ENCODE peak calls at places on chromosomes 3 and 15, in four cellular contexts. C, G, V and P are unnamed samples.

GRCh38 chr15:34109775-34110663 is 8.1 kb downstream of the PGBD4 start:
- DNase-seq in C (peak), G (no peak), V (no peak), P (peak)

GRCh38 chr3:24496529-24497482 is 2.2 kb upstream of the THRB start:
- DNase-seq in C (peak), G (peak), V (peak), P (peak)

GRCh38 chr15:78850926-78851600 is 21.6 kb upstream of the MORF4L1 start:
- DNase-seq in C (no peak), G (no peak), V (no peak), P (no peak)

GRCh38 chr3:62918131-62918530 is 42.9 kb upstream of the CADPS start:
- DNase-seq in C (no peak), G (no peak), V (no peak), P (no peak)

GRCh38 chr3:111859974-111860859 is 1.2 kb downstream of the PHLDB2 start:
- DNase-seq in C (peak), G (peak), V (peak), P (peak)

GRCh38 chr3:40524222-40524570 is 564 bp upstream of the ZNF621 start:
- DNase-seq in C (no peak), G (no peak), V (no peak), P (no peak)

GRCh38 chr15:87522997-87523396 is 733.5 kb downstream of the NTRK3 start:
- DNase-seq in C (no peak), G (no peak), V (no peak), P (no peak)

GRCh38 chr3:173730391-173730790 is 332.8 kb downstream of the NLGN1 start:
- DNase-seq in C (no peak), G (no peak), V (no peak), P (no peak)

GRCh38 chr15:64844576-64845140 is 2.9 kb downstream of the PLEKHO2 start:
- DNase-seq in C (no peak), G (no peak), V (no peak), P (no peak)

GRCh38 chr3:51908026-51908425 is 4.9 kb upstream of the IQCF1 start:
- DNase-seq in C (peak), G (no peak), V (no peak), P (no peak)

GRCh38 chr3:61035573-61035972 is 215.7 kb downstream of the FHIT start:
- DNase-seq in C (no peak), G (no peak), V (no peak), P (no peak)

GRCh38 chr3:61031503-61031902 is 219.7 kb downstream of the FHIT start:
- DNase-seq in C (no peak), G (no peak), V (no peak), P (no peak)

GRCh38 chr3:61030469-61031035 is 220.7 kb downstream of the FHIT start:
- DNase-seq in C (no peak), G (no peak), V (no peak), P (no peak)

DNA sequence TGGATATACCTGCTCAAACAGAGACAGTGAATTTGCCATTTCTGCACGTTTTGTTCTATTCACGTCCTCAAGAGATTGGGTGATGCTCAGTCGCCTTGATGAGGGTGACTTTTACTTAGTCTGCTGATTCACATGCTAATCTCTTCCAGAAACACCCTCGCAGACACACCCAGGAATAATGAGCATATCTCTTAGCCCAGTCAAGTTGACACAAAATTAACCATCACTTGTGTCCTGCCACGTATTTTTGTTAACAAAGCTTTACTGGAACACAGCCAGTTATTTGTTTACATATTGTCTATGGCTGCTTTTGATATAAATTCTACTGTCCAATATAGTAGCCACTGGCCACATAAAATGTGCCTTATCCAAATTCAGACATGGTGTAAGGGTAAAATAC is 218.3 kb downstream of the FHIT start:
- DNase-seq in C (no peak), G (no peak), V (no peak), P (no peak)
- H3K4me3 ChIP-seq in C (no peak), G (no peak), V (no peak), P (no peak)

GRCh38 chr3:57007513-57008415 is 52.7 kb upstream of the SPATA12 start:
- DNase-seq in C (peak), G (peak), V (peak), P (peak)
- H3K4me3 ChIP-seq in C (no peak), G (peak), V (peak), P (no peak)

GRCh38 chr3:176939022-176939817 is 258.1 kb downstream of the TBL1XR1 start:
- DNase-seq in C (peak), G (no peak), V (no peak), P (peak)
- H3K4me3 ChIP-seq in C (no peak), G (no peak), V (no peak), P (no peak)

DNA sequence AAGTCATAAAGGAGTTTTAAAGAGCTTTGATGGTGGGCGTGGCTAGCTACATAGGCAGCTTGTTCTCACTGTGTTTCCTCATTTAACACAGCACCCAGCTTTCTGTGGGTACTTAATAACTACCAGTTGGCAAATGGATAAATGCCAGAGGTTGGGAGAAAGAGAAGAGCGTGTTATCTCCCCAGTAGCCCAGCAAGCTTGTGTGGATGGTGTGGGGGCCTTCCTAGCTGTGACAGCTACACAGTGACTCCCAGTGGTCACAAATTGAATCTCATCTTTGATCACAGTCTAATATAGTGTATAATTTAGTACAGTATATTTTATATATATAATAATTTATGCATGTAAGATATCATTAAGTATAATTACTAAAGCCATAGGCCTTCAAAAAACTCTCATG is 984.1 kb downstream of the EPHA3 start:
- DNase-seq in C (peak), G (no peak), V (peak), P (no peak)
- H3K4me3 ChIP-seq in C (no peak), G (no peak), V (no peak), P (no peak)

GRCh38 chr3:188853896-188854295 is 317.9 kb upstream of the TPRG1 start:
- DNase-seq in C (no peak), G (no peak), V (no peak), P (no peak)
- H3K4me3 ChIP-seq in C (no peak), G (no peak), V (no peak), P (no peak)

DNA sequence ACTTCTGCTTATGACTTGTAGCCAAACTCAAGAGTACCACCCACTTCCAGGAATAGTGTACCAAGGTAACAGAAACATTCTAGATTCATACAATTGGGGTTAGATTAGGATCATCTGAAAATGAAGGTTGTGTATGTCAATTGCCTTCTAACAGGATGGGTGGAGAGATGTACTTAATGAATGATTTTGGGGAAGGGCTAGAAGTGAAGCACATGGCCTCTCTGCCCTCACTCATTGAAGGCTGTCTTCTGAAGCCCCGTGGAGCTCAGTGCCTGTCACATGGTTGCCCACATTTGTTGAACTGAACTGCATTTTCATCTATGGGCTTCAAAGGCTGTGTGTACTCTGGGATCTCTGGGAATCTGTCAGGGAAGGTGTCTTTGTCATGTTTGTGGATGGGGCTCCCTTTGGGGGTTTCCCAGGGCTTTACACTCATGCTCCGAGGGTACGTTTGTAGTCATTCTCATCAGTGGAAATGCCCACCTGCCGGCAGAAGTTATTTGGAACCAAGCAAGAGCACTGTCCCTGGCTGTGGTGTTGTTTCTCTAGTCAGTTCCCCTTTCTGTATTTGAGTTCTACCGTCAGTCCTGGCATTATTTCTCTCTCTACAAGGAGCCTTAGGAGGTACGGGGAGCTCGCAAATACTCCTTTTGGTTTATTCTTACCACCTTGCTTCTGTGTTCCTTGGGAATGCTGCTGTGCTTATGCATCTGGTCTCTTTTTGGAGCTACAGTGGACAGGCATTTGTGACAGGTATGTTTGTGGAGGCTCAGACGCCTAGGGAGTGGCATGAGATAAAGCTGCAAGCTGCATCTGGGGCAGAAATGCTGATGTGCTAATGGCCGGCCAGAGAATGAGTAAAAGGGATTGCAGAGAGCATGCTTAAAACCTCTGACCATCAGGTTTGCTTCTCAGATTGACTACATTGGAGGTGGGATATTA is 22.4 kb downstream of the CD86 start:
- DNase-seq in C (no peak), G (no peak), V (no peak), P (no peak)
- H3K4me3 ChIP-seq in C (no peak), G (no peak), V (no peak), P (no peak)

GRCh38 chr3:29555590-29555989 is 274.7 kb downstream of the RBMS3 start:
- DNase-seq in C (no peak), G (no peak), V (no peak), P (peak)

GRCh38 chr3:29557186-29557585 is 276.3 kb downstream of the RBMS3 start:
- DNase-seq in C (no peak), G (no peak), V (no peak), P (no peak)

GRCh38 chr3:29561651-29562050 is 280.8 kb downstream of the RBMS3 start:
- DNase-seq in C (no peak), G (no peak), V (no peak), P (no peak)

GRCh38 chr3:29557825-29558224 is 277.0 kb downstream of the RBMS3 start:
- DNase-seq in C (no peak), G (no peak), V (no peak), P (no peak)

DNA sequence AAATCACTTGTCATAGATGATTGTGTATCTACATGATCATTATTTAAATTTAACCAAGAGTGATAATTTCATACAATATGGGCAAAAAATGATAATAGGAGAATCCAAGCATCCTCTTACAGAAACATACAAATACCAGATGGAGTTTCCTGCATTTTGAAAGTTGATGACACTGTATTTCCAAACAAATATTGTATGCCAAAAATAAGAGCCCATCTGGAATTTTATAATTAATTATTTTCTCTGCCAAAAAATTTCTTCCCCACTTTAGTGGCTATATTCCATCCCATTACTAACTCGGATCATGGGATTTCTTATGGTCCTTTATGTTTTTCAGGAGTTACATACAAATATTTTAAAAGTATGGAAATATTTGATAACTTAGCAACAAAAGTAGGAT is 279.2 kb downstream of the RBMS3 start:
- DNase-seq in C (no peak), G (no peak), V (no peak), P (no peak)
- H3K4me3 ChIP-seq in C (no peak), G (no peak), V (no peak), P (no peak)

GRCh38 chr15:67777773-67778172 is 47.5 kb upstream of the SKOR1 start:
- DNase-seq in C (no peak), G (no peak), V (no peak), P (no peak)

GRCh38 chr15:67781907-67782559 is 43.3 kb upstream of the SKOR1 start:
- DNase-seq in C (no peak), G (no peak), V (no peak), P (no peak)

GRCh38 chr15:67777071-67777470 is 48.2 kb upstream of the SKOR1 start:
- DNase-seq in C (no peak), G (no peak), V (no peak), P (no peak)

GRCh38 chr15:67781061-67781460 is 44.2 kb upstream of the SKOR1 start:
- DNase-seq in C (no peak), G (no peak), V (no peak), P (no peak)

DNA sequence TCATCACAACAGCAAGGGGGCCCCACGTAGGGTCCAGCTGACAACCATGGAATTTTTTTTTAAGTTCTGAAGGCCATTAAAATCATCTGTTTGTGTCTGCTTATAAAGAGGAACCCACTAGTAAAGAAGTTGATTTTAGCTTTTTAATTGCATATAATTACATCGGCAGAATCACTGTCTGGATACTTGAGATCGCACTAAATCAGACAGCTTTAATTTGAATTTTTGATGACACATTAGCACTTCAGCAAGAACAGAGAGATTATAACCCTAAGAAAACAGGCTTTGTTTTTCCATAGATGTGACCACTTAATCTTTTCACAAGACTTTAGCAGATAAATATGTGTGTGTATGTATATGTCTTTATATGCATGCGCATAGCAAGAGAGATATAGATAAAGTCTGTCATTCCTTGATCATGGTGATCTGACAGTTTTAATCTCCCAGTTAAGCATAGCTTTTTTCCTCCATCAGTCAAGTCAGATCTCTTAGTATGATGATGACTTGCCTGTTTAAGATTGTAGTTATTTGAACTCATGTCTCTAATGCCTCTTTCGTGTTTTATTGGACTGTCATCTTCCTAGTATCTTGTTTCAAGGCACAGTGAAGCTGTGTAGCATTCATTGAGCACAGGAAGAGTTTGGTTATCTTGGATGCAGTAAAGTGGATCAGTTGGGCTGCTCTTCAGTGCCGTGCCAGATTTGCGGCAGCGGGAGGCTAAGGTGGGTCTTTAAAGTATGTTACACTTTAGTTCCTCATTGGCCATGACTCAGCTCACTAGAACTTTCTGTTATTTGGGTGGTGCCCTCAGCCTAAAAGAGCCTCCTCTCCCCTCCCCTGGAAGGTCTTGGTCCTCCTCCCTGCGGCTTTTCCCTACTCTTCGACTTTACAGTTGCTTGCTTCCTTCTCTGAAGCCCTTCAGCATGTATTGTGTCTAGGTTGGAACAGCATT is 45.9 kb upstream of the SKOR1 start:
- DNase-seq in C (no peak), G (no peak), V (no peak), P (no peak)
- H3K4me3 ChIP-seq in C (no peak), G (no peak), V (no peak), P (no peak)

DNA sequence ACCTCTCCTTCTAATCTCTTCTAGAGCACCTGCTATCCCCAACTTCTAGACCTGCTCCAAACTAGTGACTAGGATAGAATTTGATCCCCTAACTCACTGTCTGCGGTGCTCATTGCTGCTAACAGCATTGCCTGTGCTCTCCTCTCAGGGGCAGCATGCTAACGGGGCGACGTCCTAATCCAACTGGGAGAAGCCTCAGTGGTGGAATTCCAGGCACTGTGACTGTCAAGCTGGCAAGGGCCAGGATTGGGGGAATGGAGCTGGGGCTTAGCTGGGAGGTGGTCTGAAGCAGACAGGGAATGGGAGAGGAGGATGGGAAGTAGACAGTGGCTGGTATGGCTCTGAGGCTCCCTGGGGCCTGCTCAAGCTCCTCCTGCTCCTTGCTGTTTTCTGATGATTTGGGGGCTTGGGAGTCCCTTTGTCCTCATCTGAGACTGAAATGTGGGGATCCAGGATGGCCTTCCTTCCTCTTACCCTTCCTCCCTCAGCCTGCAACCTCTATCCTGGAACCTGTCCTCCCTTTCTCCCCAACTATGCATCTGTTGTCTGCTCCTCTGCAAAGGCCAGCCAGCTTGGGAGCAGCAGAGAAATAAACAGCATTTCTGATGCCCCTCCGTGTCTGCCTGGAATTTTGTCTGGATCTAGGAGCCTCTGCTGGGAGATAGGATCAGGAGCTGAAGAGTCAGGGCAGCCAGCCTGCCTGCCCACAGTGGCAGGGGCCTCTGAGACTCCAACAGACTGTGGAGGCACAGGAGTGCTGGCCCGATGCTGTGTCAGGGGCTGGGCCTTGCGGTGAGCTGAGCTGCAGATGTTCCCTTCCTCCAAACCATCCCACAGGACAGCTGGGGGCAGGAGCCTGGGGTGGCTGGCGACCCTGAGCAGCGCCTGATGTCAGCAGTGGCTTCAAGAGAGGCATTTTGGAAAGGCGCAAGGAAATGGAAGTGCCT is 3.0 kb downstream of the ISLR start:
- DNase-seq in C (no peak), G (peak), V (peak), P (no peak)
- H3K4me3 ChIP-seq in C (no peak), G (no peak), V (no peak), P (no peak)